ENCODE peak calls at places on chromosomes 12 and 14, in five cellular contexts. I is EH, T is heart left ventricle, H is RCC 7860, A is dorsolateral prefrontal cortex. M is an unnamed sample.

GRCh38 chr12:9049520-9050133 is 60.3 kb downstream of the KLRG1 start:
- DNase-seq in T (no peak), H (peak), I (peak), A (no peak), M (no peak)

GRCh38 chr12:103840399-103840880 is 594 bp downstream of the NT5DC3 start:
- DNase-seq in I (peak), H (no peak), T (no peak), A (no peak), M (no peak)

GRCh38 chr14:96637521-96637920 is 135.3 kb downstream of the PAPOLA start:
- DNase-seq in H (no peak), I (no peak), T (no peak), A (no peak), M (no peak)

GRCh38 chr12:71780207-71780822 is 25.7 kb downstream of the RAB21 start:
- DNase-seq in A (peak), T (peak), H (peak), I (peak), M (no peak)

GRCh38 chr14:88765130-88765529 is 27.6 kb downstream of the EML5 start:
- DNase-seq in T (no peak), A (no peak), I (peak), H (peak), M (no peak)

GRCh38 chr14:91920526-91920925 is 27.0 kb downstream of the FBLN5 start:
- DNase-seq in T (no peak), A (no peak), I (no peak), H (no peak), M (no peak)

GRCh38 chr14:67620217-67620789 is 583 bp downstream of the ARG2 start:
- DNase-seq in A (peak), T (no peak), H (no peak), I (peak), M (no peak)

GRCh38 chr12:113244015-113244983 is 23.0 kb downstream of the TPCN1 start:
- DNase-seq in I (no peak), A (peak), H (no peak), T (peak), M (no peak)

GRCh38 chr14:104385189-104386135 is 194.1 kb upstream of the C14orf180 start:
- DNase-seq in T (no peak), I (no peak), H (no peak), A (peak), M (no peak)

GRCh38 chr14:77270361-77271112 is 469 bp downstream of the NGB start:
- DNase-seq in I (no peak), H (no peak), A (no peak), T (no peak), M (no peak)

GRCh38 chr12:234891-235415 is 21.0 kb upstream of the SLC6A12 start:
- DNase-seq in T (no peak), H (no peak), A (no peak), I (no peak), M (no peak)

GRCh38 chr12:133105620-133106019 is 24.5 kb downstream of the ZNF891 start:
- DNase-seq in H (no peak), I (no peak), T (no peak), A (no peak), M (no peak)

GRCh38 chr12:120669055-120669828 is 17.7 kb upstream of the MLEC start:
- DNase-seq in I (peak), T (no peak), A (no peak), H (no peak), M (no peak)